ENCODE peak calls at places on chromosomes 2 and 18, in six cellular contexts. I is cardiac muscle cell, K is Peyer's patch, L is A549, R is fibroblast of mammary gland, J is ovary. M is an unnamed sample.

GRCh38 chr2:56008661-56009411 is 85.3 kb upstream of the EFEMP1 start:
- DNase-seq in I (peak), R (peak), J (peak), L (peak), K (peak), M (peak)

GRCh38 chr2:240433973-240434727 is 1.3 kb upstream of the GPC1 start:
- DNase-seq in J (peak), K (no peak), I (no peak), R (peak), L (peak), M (peak)

GRCh38 chr2:149872041-149872440 is 284.5 kb upstream of the MMADHC start:
- DNase-seq in K (no peak), L (no peak), R (peak), I (no peak), J (no peak), M (no peak)

GRCh38 chr2:106886916-106887758 is 1.2 kb upstream of the ST6GAL2 start:
- DNase-seq in L (peak), R (no peak), K (no peak), J (no peak), I (peak), M (no peak)

GRCh38 chr2:110875384-110875725 is 143.0 kb downstream of the ACOXL start:
- DNase-seq in L (no peak), R (no peak), K (no peak), J (no peak), I (no peak), M (no peak)

GRCh38 chr2:223057545-223057944 is 5.6 kb downstream of the KCNE4 start:
- DNase-seq in J (no peak), I (no peak), K (no peak), R (peak), L (no peak), M (no peak)

GRCh38 chr18:12657849-12658829 is at the start of gene SPIRE1:
- DNase-seq in L (peak), I (peak), J (peak), K (peak), R (peak), M (no peak)

GRCh38 chr18:37869051-37869450 is 303.5 kb upstream of the CELF4 start:
- DNase-seq in K (no peak), R (no peak), I (no peak), L (no peak), J (no peak), M (no peak)

GRCh38 chr2:239106971-239107370 is 259.1 kb downstream of the TWIST2 start:
- DNase-seq in K (no peak), L (no peak), J (no peak), R (no peak), I (no peak), M (no peak)

GRCh38 chr18:78642561-78643398 is 336.8 kb upstream of the SALL3 start:
- DNase-seq in I (no peak), K (no peak), J (no peak), L (no peak), R (no peak), M (no peak)

GRCh38 chr18:10261315-10262276 is 192.8 kb upstream of the APCDD1 start:
- DNase-seq in K (no peak), L (no peak), R (peak), J (no peak), I (no peak), M (no peak)

GRCh38 chr2:221063568-221063967 is 508.5 kb downstream of the EPHA4 start:
- DNase-seq in J (no peak), R (no peak), I (no peak), K (no peak), L (no peak), M (no peak)

GRCh38 chr2:118539290-118539689 is 308.2 kb downstream of the EN1 start:
- DNase-seq in K (no peak), R (peak), L (peak), J (peak), I (peak), M (no peak)

GRCh38 chr2:232432598-232433184 is 23.3 kb upstream of the ALPI start:
- DNase-seq in K (peak), L (no peak), R (no peak), J (no peak), I (no peak), M (no peak)

GRCh38 chr2:18701981-18702380 is 112.6 kb upstream of the NT5C1B start:
- DNase-seq in K (no peak), R (peak), I (no peak), L (peak), J (no peak), M (no peak)

GRCh38 chr2:20585710-20586378 is 65.1 kb downstream of the HS1BP3 start:
- DNase-seq in I (no peak), J (no peak), K (peak), R (no peak), L (no peak), M (no peak)

GRCh38 chr2:179226203-179226960 is 38.2 kb downstream of the SESTD1 start:
- DNase-seq in J (no peak), R (no peak), K (no peak), I (no peak), L (no peak), M (no peak)

GRCh38 chr2:119119076-119119710 is 39.4 kb downstream of the C1QL2 start:
- DNase-seq in J (no peak), L (no peak), I (no peak), R (no peak), K (no peak), M (no peak)

GRCh38 chr2:62547849-62548248 is 41.9 kb upstream of the TMEM17 start:
- DNase-seq in R (no peak), J (no peak), L (peak), I (no peak), K (no peak), M (no peak)

GRCh38 chr2:68458962-68459361 is 8.1 kb downstream of the FBXO48 start:
- DNase-seq in K (no peak), J (no peak), I (no peak), R (peak), L (no peak), M (no peak)

GRCh38 chr2:30886101-30886500 is 78.9 kb upstream of the CAPN13 start:
- DNase-seq in J (no peak), R (no peak), I (no peak), L (no peak), K (no peak), M (no peak)

GRCh38 chr2:43293744-43294695 is 67.6 kb upstream of the ZFP36L2 start:
- DNase-seq in J (peak), I (peak), L (peak), K (peak), R (peak), M (peak)

GRCh38 chr2:171004363-171004762 is 75.3 kb downstream of the GORASP2 start:
- DNase-seq in K (no peak), L (no peak), I (no peak), R (no peak), J (no peak), M (no peak)

GRCh38 chr2:209771474-209772292 is at the start of gene UNC80:
- DNase-seq in I (peak), J (peak), L (peak), K (no peak), R (peak), M (no peak)
- H3K4me3 ChIP-seq in I (peak), J (no peak), L (peak), K (peak), R (peak), M (no peak)

DNA sequence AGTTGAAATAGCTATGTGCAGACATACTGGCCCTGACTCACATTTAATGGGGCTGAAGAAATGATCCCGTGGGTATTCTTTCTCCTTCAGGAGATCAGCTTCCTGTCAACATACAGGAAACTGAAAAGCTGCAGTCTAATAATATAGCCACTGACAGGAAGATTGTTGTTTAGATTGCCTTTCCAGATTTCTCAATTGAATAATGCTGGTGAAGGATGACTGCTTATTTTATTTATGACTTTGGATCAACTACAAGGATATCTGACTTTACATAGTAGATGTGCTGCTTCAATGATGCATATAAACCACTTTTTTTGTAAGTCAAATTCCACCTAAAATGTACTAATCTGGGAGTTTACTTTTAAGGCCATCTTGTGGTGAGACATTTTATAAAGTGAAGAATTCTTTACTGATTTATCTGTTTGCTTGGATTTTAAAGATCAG is 93.4 kb upstream of the MAP4K3 start:
- DNase-seq in L (no peak), J (no peak), K (no peak), I (no peak), R (peak), M (no peak)
- TF ChIP-seq CTCF in L (peak), J (no peak), K (no peak), I (no peak), R (peak), M (no peak)

GRCh38 chr2:16055848-16056580 is 115.7 kb downstream of the MYCN start:
- DNase-seq in L (no peak), K (no peak), J (no peak), I (peak), R (no peak), M (no peak)
- H3K4me3 ChIP-seq in L (no peak), K (no peak), J (no peak), I (no peak), R (no peak), M (no peak)

GRCh38 chr2:71276311-71277158 is 49.6 kb upstream of the PAIP2B start:
- DNase-seq in L (peak), J (peak), I (peak), K (peak), R (peak), M (peak)
- TF ChIP-seq CTCF in L (no peak), J (no peak), I (peak), K (no peak), R (no peak), M (no peak)

DNA sequence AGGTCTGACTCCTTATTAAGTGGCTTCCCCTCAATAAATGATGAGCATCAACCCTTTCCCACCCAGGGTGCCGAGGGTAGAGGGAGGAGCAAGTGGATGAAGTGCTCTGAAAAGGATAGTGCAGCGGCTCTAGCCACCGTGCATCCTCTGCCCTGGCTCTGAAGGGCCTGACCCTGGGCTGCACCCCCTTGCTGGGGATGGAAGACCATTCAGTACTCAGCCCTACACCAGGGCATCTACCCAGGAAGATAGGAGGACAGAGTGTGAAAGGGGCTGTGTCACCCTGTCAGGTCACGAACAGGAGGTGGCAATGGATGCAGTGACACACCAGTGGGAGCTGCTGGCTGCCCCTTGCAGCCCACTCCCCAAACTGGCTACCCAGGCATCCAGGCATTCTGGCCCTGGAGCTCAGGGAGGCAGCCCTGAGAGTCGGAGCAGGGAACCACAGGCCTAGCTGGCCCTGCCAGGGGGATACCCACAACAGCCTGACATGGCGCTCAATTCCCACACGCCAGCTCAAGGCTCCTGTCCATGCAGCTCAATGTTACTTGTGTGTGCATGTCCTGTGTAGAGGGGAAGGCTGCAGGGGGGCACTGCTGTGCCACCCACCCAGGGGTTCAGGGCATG is 7.6 kb downstream of the ACTR1B start:
- DNase-seq in K (no peak), I (no peak), J (no peak), R (no peak), L (no peak), M (no peak)
- H3K4me3 ChIP-seq in K (no peak), I (no peak), J (no peak), R (no peak), L (no peak), M (no peak)

DNA sequence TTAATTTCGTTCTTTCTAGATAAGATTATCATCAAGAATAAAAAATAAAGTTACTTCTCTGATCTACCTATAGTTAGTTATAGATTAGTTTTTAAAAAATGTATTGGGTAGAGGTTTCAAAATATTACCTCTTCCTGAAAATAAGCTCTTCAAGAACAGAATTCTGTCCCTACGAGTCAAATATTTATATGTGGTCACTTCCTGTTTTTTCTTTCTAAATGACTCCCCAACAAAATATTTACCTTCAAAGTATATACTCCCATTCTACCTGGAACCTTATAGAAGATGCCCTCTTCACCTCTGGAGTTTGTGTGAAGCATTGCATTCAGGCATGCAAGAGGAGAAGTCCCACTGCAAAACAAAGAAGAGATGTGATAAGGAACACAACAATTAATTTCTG is 72.3 kb downstream of the ASXL2 start:
- DNase-seq in L (no peak), I (no peak), R (no peak), K (no peak), J (no peak), M (no peak)
- TF ChIP-seq CTCF in L (no peak), I (no peak), R (no peak), K (no peak), J (no peak), M (no peak)

GRCh38 chr2:241964133-241964532 is 94.6 kb downstream of the RTP5 start:
- DNase-seq in L (no peak), J (no peak), R (no peak), K (peak), I (peak), M (no peak)

GRCh38 chr2:241967096-241967495 is 97.6 kb downstream of the RTP5 start:
- DNase-seq in R (no peak), J (no peak), L (no peak), I (no peak), K (peak), M (no peak)

GRCh38 chr2:241967745-241968144 is 98.2 kb downstream of the RTP5 start:
- DNase-seq in K (peak), I (no peak), R (no peak), L (no peak), J (no peak), M (no peak)

GRCh38 chr2:241966671-241967070 is 97.1 kb downstream of the RTP5 start:
- DNase-seq in I (no peak), J (no peak), R (no peak), L (no peak), K (peak), M (no peak)

GRCh38 chr2:241965931-241966412 is 96.4 kb downstream of the RTP5 start:
- DNase-seq in L (no peak), I (peak), J (peak), R (peak), K (peak), M (peak)
- H3K4me3 ChIP-seq in L (no peak), I (no peak), J (no peak), R (peak), K (peak), M (peak)

M was measured in HFF-Myc.